ENCODE peak calls at places on chromosomes 16 and 17, in four cellular contexts. One of them, this sample, is unnamed.

GRCh38 chr17:59853168-59853918 is 39.4 kb downstream of the TUBD1 start:
- DNase-seq in myocyte: peak
- DNase-seq in EH: peak
- DNase-seq in GF-D8: no peak
- DNase-seq in this sample: no peak

GRCh38 chr16:316741-317464 is 33.9 kb downstream of the PDIA2 start:
- DNase-seq in EH: no peak
- DNase-seq in GF-D8: no peak
- DNase-seq in myocyte: no peak
- DNase-seq in this sample: no peak

GRCh38 chr16:21104124-21104860 is 46.4 kb downstream of the DNAH3 start:
- DNase-seq in GF-D8: no peak
- DNase-seq in EH: peak
- DNase-seq in myocyte: peak
- DNase-seq in this sample: no peak

GRCh38 chr16:53672461-53672860 is 31.2 kb downstream of the RPGRIP1L start:
- DNase-seq in EH: no peak
- DNase-seq in myocyte: no peak
- DNase-seq in GF-D8: no peak
- DNase-seq in this sample: no peak

GRCh38 chr16:50651835-50652438 is 29.2 kb downstream of the SNX20 start:
- DNase-seq in myocyte: no peak
- DNase-seq in EH: no peak
- DNase-seq in GF-D8: no peak
- DNase-seq in this sample: no peak

GRCh38 chr17:81499601-81499970 is 13.0 kb downstream of the ACTG1 start:
- DNase-seq in myocyte: no peak
- DNase-seq in GF-D8: no peak
- DNase-seq in EH: no peak
- DNase-seq in this sample: no peak

GRCh38 chr17:59893617-59894100 is 738 bp downstream of the RPS6KB1 start:
- DNase-seq in GF-D8: no peak
- DNase-seq in myocyte: peak
- DNase-seq in EH: peak
- DNase-seq in this sample: no peak

GRCh38 chr17:77779711-77780539 is 178.6 kb upstream of the TNRC6C start:
- DNase-seq in EH: peak
- DNase-seq in myocyte: peak
- DNase-seq in GF-D8: no peak
- DNase-seq in this sample: peak

GRCh38 chr16:89042711-89043551 is 50.7 kb upstream of the ACSF3 start:
- DNase-seq in myocyte: no peak
- DNase-seq in GF-D8: no peak
- DNase-seq in EH: no peak
- DNase-seq in this sample: no peak

GRCh38 chr16:31356566-31357323 is 1.8 kb downstream of the ITGAX start:
- DNase-seq in myocyte: peak
- DNase-seq in GF-D8: no peak
- DNase-seq in EH: no peak
- DNase-seq in this sample: no peak

GRCh38 chr17:29273924-29274323 is 20.0 kb downstream of the NUFIP2 start:
- DNase-seq in GF-D8: no peak
- DNase-seq in EH: no peak
- DNase-seq in myocyte: no peak
- DNase-seq in this sample: no peak

GRCh38 chr17:32494621-32495346 is 8.0 kb downstream of the CDK5R1 start:
- DNase-seq in myocyte: peak
- DNase-seq in EH: no peak
- DNase-seq in GF-D8: no peak
- DNase-seq in this sample: no peak

GRCh38 chr17:82350182-82351030 is 8.6 kb upstream of the TEX19 start:
- DNase-seq in GF-D8: peak
- DNase-seq in myocyte: no peak
- DNase-seq in EH: peak
- DNase-seq in this sample: peak

GRCh38 chr17:83125515-83126274 is 46.3 kb downstream of the METRNL start:
- DNase-seq in GF-D8: peak
- DNase-seq in EH: peak
- DNase-seq in myocyte: no peak
- DNase-seq in this sample: no peak

GRCh38 chr16:67598527-67598926 is 36.2 kb downstream of the CTCF start:
- DNase-seq in GF-D8: no peak
- DNase-seq in myocyte: peak
- DNase-seq in EH: no peak
- DNase-seq in this sample: no peak

This sample was measured in left cardiac atrium.